ENCODE peak calls at places on chromosomes 1 and 21, in eight cellular contexts. Q, Y, U, B, V, G, P and C are unnamed samples.

GRCh38 chr1:6260433-6260934 is 414 bp downstream of the GPR153 start:
- DNase-seq in Q (no peak), Y (no peak), U (no peak), B (no peak), V (no peak), G (peak; percentile 45), P (no peak), C (no peak)

GRCh38 chr1:85320371-85321131 is 44.1 kb upstream of the BCL10 start:
- DNase-seq in Q (no peak), Y (no peak), U (peak; percentile 81), B (no peak), V (no peak), G (no peak), P (no peak), C (no peak)

GRCh38 chr21:35337573-35337972 is 288.5 kb upstream of the RUNX1 start:
- DNase-seq in Q (no peak), Y (no peak), U (no peak), B (no peak), V (no peak), G (no peak), P (no peak), C (no peak)

GRCh38 chr1:150387200-150387599 is 23.3 kb downstream of the RPRD2 start:
- DNase-seq in Q (no peak), Y (no peak), U (no peak), B (no peak), V (no peak), G (no peak), P (no peak), C (no peak)

GRCh38 chr21:20789696-20790095 is 208.5 kb upstream of the NCAM2 start:
- DNase-seq in Q (no peak), Y (no peak), U (no peak), B (no peak), V (no peak), G (no peak), P (no peak), C (no peak)

GRCh38 chr1:186325239-186325638 is 49.8 kb downstream of the TPR start:
- DNase-seq in Q (no peak), Y (peak; percentile 2), U (peak; percentile 29), B (no peak), V (no peak), G (no peak), P (no peak), C (no peak)

GRCh38 chr1:181806791-181807190 is 254.7 kb downstream of the ZNF648 start:
- DNase-seq in Q (no peak), Y (no peak), U (no peak), B (no peak), V (no peak), G (no peak), P (no peak), C (peak; percentile 27)

GRCh38 chr1:155261401-155261887 is 716 bp downstream of the SCAMP3 start:
- DNase-seq in Q (no peak), Y (no peak), U (peak; percentile 15), B (no peak), V (no peak), G (no peak), P (no peak), C (no peak)

GRCh38 chr1:161085165-161085564 is 4.2 kb downstream of the NECTIN4 start:
- DNase-seq in Q (no peak), Y (no peak), U (no peak), B (no peak), V (no peak), G (no peak), P (no peak), C (no peak)

GRCh38 chr1:161082483-161082882 is 6.9 kb downstream of the NECTIN4 start:
- DNase-seq in Q (no peak), Y (no peak), U (no peak), B (no peak), V (no peak), G (no peak), P (no peak), C (no peak)

GRCh38 chr1:161084205-161084988 is 5.0 kb downstream of the NECTIN4 start:
- DNase-seq in Q (no peak), Y (no peak), U (peak; percentile 23), B (no peak), V (no peak), G (no peak), P (no peak), C (no peak)

GRCh38 chr1:161082996-161083742 is 6.2 kb downstream of the NECTIN4 start:
- DNase-seq in Q (peak; percentile 95), Y (peak; percentile 89), U (peak; percentile 92), B (peak; percentile 94), V (peak; percentile 41), G (peak; percentile 52), P (peak; percentile 28), C (peak; percentile 94)

DNA sequence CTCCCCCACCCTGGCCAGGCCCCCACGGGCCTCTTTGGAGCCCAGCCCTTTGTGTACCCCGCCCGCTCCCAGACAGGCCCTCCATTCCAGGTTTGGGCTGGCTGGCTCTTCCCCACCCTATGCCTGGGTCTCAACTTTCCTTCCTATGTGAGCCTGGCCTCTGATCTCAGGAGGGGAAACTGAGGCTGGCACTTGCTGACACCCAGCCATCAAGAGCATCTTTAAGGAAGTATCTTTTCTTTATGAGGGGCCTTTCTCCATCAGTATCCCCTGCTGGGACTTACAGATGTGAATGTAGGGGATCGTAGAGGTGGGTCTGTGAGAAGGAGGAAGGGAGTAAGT is 5.6 kb downstream of the NECTIN4 start:
- DNase-seq in Q (no peak), Y (no peak), U (no peak), B (no peak), V (no peak), G (no peak), P (no peak), C (no peak)
- H3K27ac ChIP-seq in Q (peak overlapping the region; percentile 84), Y (peak overlapping the region; percentile 46), U (no peak overlapping the region), B (peak overlapping the region; percentile 78), V (peak overlapping the region; percentile 89), G (no peak overlapping the region), P (no peak overlapping the region), C (peak overlapping the region; percentile 92)

GRCh38 chr1:53482441-53483153 is 23.4 kb downstream of the DMRTB1 start:
- DNase-seq in Q (no peak), Y (no peak), U (no peak), B (no peak), V (no peak), G (no peak), P (no peak), C (no peak)
- TF ChIP-seq POLR2A in Q (no peak), Y (no peak), U (no peak), B (no peak), V (no peak), G (no peak), P (no peak), C (no peak)

DNA sequence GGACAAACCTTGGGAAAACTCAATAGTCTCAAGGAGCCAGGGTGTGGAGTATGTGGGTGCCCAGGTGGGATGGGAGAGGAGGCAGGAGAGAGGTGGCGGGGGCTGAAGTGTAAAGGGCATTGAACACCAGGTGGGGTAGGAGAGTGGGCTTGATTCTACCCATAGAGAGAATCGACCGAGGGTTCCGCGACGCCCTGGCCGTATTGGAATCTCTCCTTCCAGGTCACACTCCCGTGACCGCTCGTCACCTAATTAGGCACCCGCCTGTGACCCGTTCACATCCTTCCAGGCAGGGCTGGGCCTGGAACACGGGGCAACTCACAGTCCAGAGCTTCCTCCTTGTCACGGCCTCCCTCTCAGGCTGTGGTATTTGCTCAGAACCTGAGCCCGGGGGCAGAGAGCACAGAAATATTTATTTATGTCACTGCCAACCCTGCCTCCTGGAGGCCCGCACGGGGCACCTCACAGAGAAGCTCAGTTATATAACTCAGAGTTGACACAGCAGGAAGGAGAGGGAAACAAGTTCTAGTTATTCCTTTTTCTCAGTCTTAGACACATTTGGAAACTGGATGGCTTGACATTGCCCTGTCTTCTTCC is 12.0 kb downstream of the NCMAP start:
- DNase-seq in Q (peak; percentile 91), Y (no peak), U (no peak), B (peak; percentile 87), V (no peak), G (no peak), P (no peak), C (peak; percentile 94)
- H3K27ac ChIP-seq in Q (peak overlapping the region; percentile 86), Y (no peak overlapping the region), U (no peak overlapping the region), B (peak overlapping the region; percentile 85), V (no peak overlapping the region), G (no peak overlapping the region), P (no peak overlapping the region), C (peak overlapping the region; percentile 89)

GRCh38 chr1:92301021-92301420 is 2.2 kb downstream of the RPAP2 start:
- DNase-seq in Q (no peak), Y (no peak), U (no peak), B (no peak), V (no peak), G (no peak), P (no peak), C (no peak)

GRCh38 chr1:92299477-92300125 is 742 bp downstream of the RPAP2 start:
- DNase-seq in Q (no peak), Y (no peak), U (no peak), B (no peak), V (no peak), G (no peak), P (no peak), C (no peak)

GRCh38 chr1:92298573-92299476 is at the start of the genes GLMN and RPAP2:
- DNase-seq in Q (peak; percentile 80), Y (peak; percentile 72), U (peak; percentile 81), B (peak; percentile 80), V (peak; percentile 7), G (peak; percentile 77), P (peak; percentile 70), C (peak; percentile 65)

GRCh38 chr1:92298213-92298572 is 594 bp downstream of the GLMN start:
- DNase-seq in Q (no peak), Y (no peak), U (no peak), B (no peak), V (no peak), G (no peak), P (no peak), C (no peak)
- TF ChIP-seq POLR2A in Q (no peak), Y (no peak), U (no peak), B (no peak), V (no peak), G (no peak), P (no peak), C (no peak)

GRCh38 chr1:40901886-40902633 is 39.9 kb upstream of the CITED4 start:
- DNase-seq in Q (no peak), Y (peak; percentile 28), U (peak; percentile 77), B (no peak), V (no peak), G (no peak), P (peak; percentile 27), C (peak; percentile 72)
- H3K27ac ChIP-seq in Q (peak overlapping the region; percentile 28), Y (no peak overlapping the region), U (no peak overlapping the region), B (no peak overlapping the region), V (peak overlapping the region; percentile 66), G (no peak overlapping the region), P (no peak overlapping the region), C (peak overlapping the region; percentile 89)

GRCh38 chr1:209652873-209653401 is 712 bp upstream of the LAMB3 start:
- DNase-seq in Q (peak; percentile 99), Y (peak; percentile 98), U (peak; percentile 50), B (peak; percentile 99), V (no peak), G (peak; percentile 49), P (no peak), C (peak; percentile 99)

GRCh38 chr1:209653915-209654351 is 1.7 kb upstream of the LAMB3 start:
- DNase-seq in Q (peak; percentile 85), Y (no peak), U (no peak), B (peak; percentile 52), V (no peak), G (no peak), P (no peak), C (no peak)

GRCh38 chr1:209651148-209651547 is 1.1 kb downstream of the LAMB3 start:
- DNase-seq in Q (peak; percentile 79), Y (peak; percentile 67), U (peak; percentile 56), B (peak; percentile 78), V (no peak), G (no peak), P (no peak), C (peak; percentile 78)

GRCh38 chr1:209650454-209650853 is 1.8 kb downstream of the LAMB3 start:
- DNase-seq in Q (no peak), Y (no peak), U (no peak), B (no peak), V (no peak), G (no peak), P (no peak), C (no peak)

GRCh38 chr1:209652121-209652742 is at the start of gene LAMB3:
- DNase-seq in Q (peak; percentile 41), Y (peak; percentile 65), U (no peak), B (peak; percentile 79), V (no peak), G (no peak), P (no peak), C (no peak)
- TF ChIP-seq POLR2A in Q (no peak), Y (no peak), U (no peak), B (peak; percentile 14), V (no peak), G (no peak), P (no peak), C (no peak)